ENCODE peak calls at places on chromosome 21, in seven cellular contexts. X is CD8-positive, alpha-beta T cell; I is activated gamma-delta T cell; L is amniotic stem cell; S is breast epithelium; V is AG10803; B is astrocyte of the spinal cord. E is an unnamed sample.

GRCh38 chr21:37704751-37705150 is 211.5 kb downstream of the KCNJ6 start:
- DNase-seq in X (no peak), I (no peak), L (no peak), S (no peak), V (no peak), B (no peak), E (no peak)

GRCh38 chr21:45048026-45048698 is 26.2 kb upstream of the ADARB1 start:
- DNase-seq in X (no peak), I (no peak), L (no peak), S (no peak), V (peak), B (no peak), E (no peak)

GRCh38 chr21:30083120-30083945 is 83.3 kb downstream of the CLDN17 start:
- DNase-seq in X (no peak), I (no peak), L (no peak), S (no peak), V (no peak), B (no peak), E (no peak)

GRCh38 chr21:38223893-38224540 is 32.8 kb upstream of the KCNJ15 start:
- DNase-seq in X (no peak), I (no peak), L (no peak), S (no peak), V (no peak), B (peak), E (no peak)

GRCh38 chr21:45620201-45620600 is 23.3 kb upstream of the PCBP3 start:
- DNase-seq in X (no peak), I (no peak), L (no peak), S (peak), V (no peak), B (no peak), E (no peak)

GRCh38 chr21:45908536-45909237 is 72.9 kb upstream of the COL6A1 start:
- DNase-seq in X (no peak), I (no peak), L (no peak), S (no peak), V (no peak), B (no peak), E (no peak)

GRCh38 chr21:42593007-42593814 is 60.2 kb upstream of the PDE9A start:
- DNase-seq in X (peak), I (no peak), L (peak), S (peak), V (peak), B (peak), E (peak)

GRCh38 chr21:25881524-25882376 is 147.0 kb downstream of the GABPA start:
- DNase-seq in X (peak), I (no peak), L (no peak), S (peak), V (peak), B (peak), E (peak)

GRCh38 chr21:43634618-43635017 is 24.7 kb downstream of the HSF2BP start:
- DNase-seq in X (no peak), I (no peak), L (no peak), S (no peak), V (peak), B (no peak), E (no peak)

GRCh38 chr21:26170471-26171309 is at the start of gene APP:
- DNase-seq in X (peak), I (peak), L (peak), S (peak), V (peak), B (peak), E (peak)

GRCh38 chr21:26909972-26910371 is 56.9 kb downstream of the ADAMTS5 start:
- DNase-seq in X (no peak), I (no peak), L (no peak), S (no peak), V (no peak), B (peak), E (peak)

GRCh38 chr21:26236281-26236680 is 65.7 kb upstream of the APP start:
- DNase-seq in X (no peak), I (no peak), L (no peak), S (no peak), V (no peak), B (no peak), E (no peak)

GRCh38 chr21:42162831-42163510 is 56.0 kb upstream of the ABCG1 start:
- DNase-seq in X (no peak), I (no peak), L (no peak), S (no peak), V (no peak), B (no peak), E (no peak)

GRCh38 chr21:27703806-27704205 is 736.9 kb upstream of the ADAMTS5 start:
- DNase-seq in X (no peak), I (no peak), L (no peak), S (no peak), V (peak), B (no peak), E (no peak)

GRCh38 chr21:43585924-43586411 is 73.3 kb downstream of the HSF2BP start:
- DNase-seq in X (no peak), I (no peak), L (peak), S (no peak), V (peak), B (peak), E (peak)

GRCh38 chr21:46188226-46189212 is 4.3 kb upstream of the SPATC1L start:
- DNase-seq in X (no peak), I (no peak), L (no peak), S (peak), V (peak), B (peak), E (peak)

GRCh38 chr21:15788847-15789548 is 59.2 kb downstream of the USP25 start:
- DNase-seq in X (no peak), I (no peak), L (no peak), S (no peak), V (peak), B (peak), E (no peak)

GRCh38 chr21:39007985-39008384 is 175.3 kb downstream of the PSMG1 start:
- DNase-seq in X (no peak), I (no peak), L (no peak), S (no peak), V (no peak), B (no peak), E (no peak)

GRCh38 chr21:41681336-41681801 is 85.5 kb downstream of the RIPK4 start:
- DNase-seq in X (no peak), I (no peak), L (no peak), S (peak), V (no peak), B (no peak), E (no peak)

GRCh38 chr21:17931080-17931479 is 111.9 kb upstream of the C21orf91 start:
- DNase-seq in X (no peak), I (no peak), L (no peak), S (no peak), V (no peak), B (no peak), E (peak)

GRCh38 chr21:28237661-28238060 is 755.0 kb downstream of the LTN1 start:
- DNase-seq in X (no peak), I (no peak), L (no peak), S (no peak), V (peak), B (no peak), E (no peak)

GRCh38 chr21:41638201-41638790 is 128.6 kb downstream of the RIPK4 start:
- DNase-seq in X (no peak), I (no peak), L (no peak), S (no peak), V (peak), B (no peak), E (no peak)

GRCh38 chr21:16741228-16741665 is 771.6 kb upstream of the CXADR start:
- DNase-seq in X (no peak), I (no peak), L (no peak), S (no peak), V (no peak), B (peak), E (no peak)

GRCh38 chr21:40043423-40043822 is 176.2 kb downstream of the PCP4 start:
- DNase-seq in X (no peak), I (no peak), L (no peak), S (no peak), V (no peak), B (no peak), E (no peak)

E was measured in H4.